ENCODE peak calls at places on chromosomes 12 and 14, in seven cellular contexts. W is WTC11, S is fibroblast of the aortic adventitia, Z is psoas muscle, X is lower leg skin, C is ovary, D is GM10248. M is an unnamed sample.

GRCh38 chr12:115763982-115764621 is 513.4 kb downstream of the MED13L start:
- DNase-seq in W (no peak), S (no peak), Z (no peak), X (no peak), C (no peak), D (no peak), M (no peak)

GRCh38 chr14:51208982-51209381 is 31.1 kb upstream of the TMX1 start:
- DNase-seq in W (no peak), S (no peak), Z (no peak), X (no peak), C (no peak), D (no peak), M (no peak)

GRCh38 chr14:74905595-74906142 is 17.4 kb downstream of the RPS6KL1 start:
- DNase-seq in W (peak), S (peak), Z (peak), X (peak), C (peak), D (peak), M (peak)

GRCh38 chr12:112985655-112986290 is 7.5 kb downstream of the OAS2 start:
- DNase-seq in W (no peak), S (no peak), Z (no peak), X (no peak), C (no peak), D (no peak), M (no peak)

GRCh38 chr12:102722147-102722546 is 194.9 kb downstream of the PAH start:
- DNase-seq in W (no peak), S (no peak), Z (no peak), X (no peak), C (no peak), D (no peak), M (no peak)

GRCh38 chr14:43005807-43006206 is 1399.1 kb downstream of the LRFN5 start:
- DNase-seq in W (no peak), S (peak), Z (no peak), X (no peak), C (no peak), D (no peak), M (no peak)

GRCh38 chr12:11705010-11705409 is 55.5 kb downstream of the ETV6 start:
- DNase-seq in W (no peak), S (peak), Z (no peak), X (no peak), C (peak), D (no peak), M (no peak)

GRCh38 chr12:124871297-124871696 is 7.6 kb upstream of the SCARB1 start:
- DNase-seq in W (no peak), S (no peak), Z (no peak), X (no peak), C (no peak), D (no peak), M (no peak)

GRCh38 chr14:98692832-98693231 is 579.2 kb downstream of the BCL11B start:
- DNase-seq in W (no peak), S (no peak), Z (no peak), X (no peak), C (no peak), D (no peak), M (no peak)

GRCh38 chr12:24948816-24949722 is at the start of gene BCAT1:
- DNase-seq in W (peak), S (peak), Z (peak), X (peak), C (peak), D (peak), M (peak)

DNA sequence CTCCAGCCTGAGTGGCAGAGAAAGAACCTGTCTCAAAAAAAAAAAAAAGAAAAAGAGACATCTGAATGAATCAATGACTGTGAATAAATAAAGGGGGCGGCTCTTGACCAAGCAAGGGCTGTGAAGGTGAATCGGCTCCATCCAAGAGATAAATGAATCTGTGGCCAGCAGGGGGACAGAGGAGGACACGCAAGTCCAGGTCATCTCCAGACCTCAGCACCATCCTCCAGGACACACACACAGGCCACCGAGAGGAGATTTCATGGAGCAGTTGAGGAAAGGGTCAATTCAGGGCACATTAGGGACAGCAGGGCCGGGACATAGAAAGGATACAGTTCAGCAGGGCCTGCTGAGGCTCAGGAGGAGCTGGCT is 21.6 kb downstream of the TRPV4 start:
- DNase-seq in W (no peak), S (no peak), Z (no peak), X (no peak), C (no peak), D (no peak), M (no peak)
- TF ChIP-seq CTCF in W (no peak), S (no peak), Z (no peak), X (no peak), C (no peak), D (no peak), M (no peak)

GRCh38 chr14:69891422-69891821 is 12.2 kb downstream of the SMOC1 start:
- DNase-seq in W (peak), S (no peak), Z (no peak), X (no peak), C (no peak), D (no peak), M (no peak)
- TF ChIP-seq CTCF in W (no peak), S (no peak), Z (no peak), X (no peak), C (no peak), D (no peak), M (no peak)

DNA sequence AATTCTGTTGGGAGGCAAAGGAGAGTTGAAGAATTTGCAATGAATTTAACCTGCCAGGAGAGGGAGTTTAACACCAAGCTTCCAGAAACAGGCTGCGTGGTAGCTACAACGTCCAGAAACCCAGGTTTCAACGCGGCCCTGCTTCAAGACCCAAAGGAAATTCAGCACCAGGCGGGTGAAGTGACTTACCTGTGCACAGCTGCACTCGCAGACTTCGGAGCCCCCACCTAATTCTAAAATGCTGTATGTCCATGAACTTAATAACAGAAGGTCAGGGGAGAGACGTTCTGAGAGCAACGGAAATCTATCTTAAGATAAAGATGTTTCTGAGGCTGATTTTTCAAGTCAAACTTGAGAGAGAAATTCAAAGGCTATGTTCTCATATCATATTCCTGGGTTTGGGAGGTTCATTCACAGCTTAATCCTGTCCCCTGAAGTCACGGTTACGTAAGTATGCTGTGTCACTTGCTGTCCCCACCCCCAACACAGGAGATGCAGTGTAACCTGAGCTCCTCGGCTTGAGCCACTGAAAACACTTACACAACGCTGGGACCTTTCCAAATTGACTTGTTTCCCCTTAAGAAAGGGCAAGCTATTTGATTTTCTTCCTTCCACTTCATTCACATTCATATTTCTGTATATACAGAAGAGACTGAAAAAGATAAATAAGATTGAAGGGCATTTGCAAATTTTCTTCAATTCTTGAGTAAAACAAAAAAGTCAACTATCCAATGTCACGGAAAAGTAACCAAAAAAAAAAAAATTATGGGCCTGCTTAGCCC is 22.7 kb downstream of the CLIP1 start:
- DNase-seq in W (peak), S (peak), Z (peak), X (peak), C (peak), D (peak), M (peak)
- TF ChIP-seq CTCF in W (no peak), S (peak), Z (peak), X (peak), C (peak), D (peak), M (peak)

DNA sequence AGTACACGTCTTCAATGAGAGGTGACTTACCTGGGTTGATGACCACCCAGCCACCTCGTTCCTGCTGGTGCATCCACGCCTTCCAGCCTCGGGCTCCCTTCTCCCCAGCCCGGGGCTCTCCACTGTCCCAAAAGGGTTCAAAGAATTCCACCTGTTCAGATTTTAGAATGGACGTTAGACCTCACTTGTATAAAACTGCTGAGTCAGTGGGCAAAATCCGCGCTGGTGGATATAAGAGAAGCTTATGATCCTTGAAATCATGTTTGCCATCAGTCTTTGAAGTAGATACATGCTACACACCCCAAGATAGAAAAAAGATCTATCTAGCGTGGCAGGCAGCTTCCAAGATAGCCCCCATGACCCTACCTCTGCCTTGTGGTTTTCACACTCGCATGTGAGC is 33.5 kb downstream of the NRDE2 start:
- DNase-seq in W (no peak), S (no peak), Z (no peak), X (no peak), C (no peak), D (no peak), M (no peak)
- TF ChIP-seq CTCF in W (no peak), S (no peak), Z (no peak), X (no peak), C (no peak), D (no peak), M (no peak)

DNA sequence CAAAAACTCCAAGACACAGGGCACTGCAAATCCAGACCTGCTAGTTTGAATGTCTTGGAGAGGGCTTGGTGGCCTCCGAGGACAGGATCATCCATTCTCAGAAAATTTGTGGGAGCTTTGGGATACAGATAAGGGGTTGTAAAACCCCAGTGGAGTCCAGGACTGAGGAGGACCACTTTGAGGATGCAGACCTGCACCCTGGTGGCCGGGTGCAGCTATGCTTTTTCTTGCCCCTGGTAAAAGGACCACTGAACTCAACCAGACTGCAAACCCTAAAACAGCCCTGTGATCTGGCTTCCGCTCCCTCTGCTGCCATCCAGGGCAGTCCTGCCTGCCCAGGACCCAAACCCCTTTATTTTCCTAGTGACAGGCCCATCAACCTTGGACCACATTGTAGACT is 169.5 kb upstream of the DAAM1 start:
- DNase-seq in W (peak), S (no peak), Z (no peak), X (no peak), C (no peak), D (no peak), M (no peak)
- TF ChIP-seq CTCF in W (no peak), S (peak), Z (no peak), X (no peak), C (no peak), D (no peak), M (no peak)

DNA sequence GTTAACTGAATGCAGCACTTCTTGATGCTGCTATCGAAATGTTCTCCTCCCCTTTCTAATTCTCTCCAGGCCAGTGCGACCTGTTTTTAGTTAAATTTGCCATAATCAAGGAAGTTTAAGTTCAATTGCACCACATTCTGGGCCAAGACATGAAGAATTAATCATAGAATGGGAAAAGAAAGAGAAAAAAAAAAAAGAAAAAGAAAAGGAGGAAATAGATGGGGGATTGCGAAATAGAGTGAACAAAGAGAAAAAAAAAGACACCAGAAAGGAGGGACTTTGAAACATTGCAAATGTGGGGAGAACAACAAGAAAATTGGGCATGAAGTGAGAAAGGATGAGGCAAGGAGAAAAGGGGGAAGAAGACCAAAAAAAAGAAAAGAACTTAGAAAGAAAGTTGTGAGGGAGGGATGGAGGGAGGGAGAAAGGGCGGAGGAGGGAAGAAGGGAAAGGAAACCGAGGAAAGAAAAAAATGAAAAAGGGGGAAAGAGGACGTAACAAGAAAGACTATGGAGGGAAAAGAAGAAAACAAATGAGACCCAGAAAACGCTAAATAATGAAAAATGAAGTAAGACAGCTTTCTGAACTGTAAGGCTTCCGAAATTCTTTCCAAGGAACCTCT is 32.8 kb upstream of the TBX5 start:
- DNase-seq in W (no peak), S (no peak), Z (no peak), X (no peak), C (no peak), D (no peak), M (no peak)
- TF ChIP-seq CTCF in W (no peak), S (no peak), Z (no peak), X (no peak), C (no peak), D (no peak), M (no peak)

DNA sequence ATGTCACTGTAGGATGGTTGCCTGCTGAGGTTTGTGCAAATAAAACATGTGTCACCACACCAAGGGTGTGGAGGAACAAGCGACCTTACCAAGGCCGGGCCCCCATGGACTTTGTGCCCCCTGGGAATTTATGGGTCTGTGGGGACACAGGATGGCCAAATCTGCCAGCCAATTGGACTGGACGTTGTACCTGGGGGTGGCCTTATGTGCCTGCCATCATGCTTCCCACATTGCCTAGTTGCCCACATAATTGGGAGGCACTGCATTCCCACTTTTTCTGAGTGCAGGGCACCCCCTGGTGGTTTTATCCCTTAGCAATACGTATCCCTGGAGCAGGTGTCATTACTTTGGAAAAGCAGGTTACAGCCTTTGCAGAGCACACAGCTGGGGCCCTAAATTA is 92.6 kb upstream of the TMPO start:
- DNase-seq in W (peak), S (no peak), Z (no peak), X (no peak), C (no peak), D (no peak), M (no peak)
- TF ChIP-seq CTCF in W (peak), S (peak), Z (no peak), X (no peak), C (no peak), D (no peak), M (no peak)

M was measured in activated B cell treated with CpG ODN at 0.5 μM for 24 hours.